ENCODE peak calls at places on chromosomes 6 and 20, in seven cellular contexts. One of them, this sample, is unnamed.

GRCh38 chr6:2168480-2168879 is 76.9 kb downstream of the GMDS start:
- DNase-seq in A549: no peak
- DNase-seq in H1: no peak
- DNase-seq in IMR-90: peak; percentile 44
- DNase-seq in HCT116: no peak
- DNase-seq in HepG2: no peak
- DNase-seq in SK-N-SH: no peak
- DNase-seq in this sample: no peak

GRCh38 chr6:151179321-151179720 is 60.4 kb upstream of the AKAP12 start:
- DNase-seq in A549: no peak
- DNase-seq in H1: no peak
- DNase-seq in IMR-90: peak; percentile 80
- DNase-seq in HCT116: no peak
- DNase-seq in HepG2: no peak
- DNase-seq in SK-N-SH: no peak
- DNase-seq in this sample: no peak

GRCh38 chr6:79872986-79873385 is 74.4 kb downstream of the ELOVL4 start:
- DNase-seq in A549: no peak
- DNase-seq in H1: no peak
- DNase-seq in IMR-90: peak; percentile 64
- DNase-seq in HCT116: no peak
- DNase-seq in HepG2: no peak
- DNase-seq in SK-N-SH: no peak
- DNase-seq in this sample: no peak

GRCh38 chr6:33776764-33777163 is 12.2 kb downstream of the LEMD2 start:
- DNase-seq in A549: no peak
- DNase-seq in H1: no peak
- DNase-seq in IMR-90: no peak
- DNase-seq in HCT116: no peak
- DNase-seq in HepG2: no peak
- DNase-seq in SK-N-SH: no peak
- DNase-seq in this sample: no peak

GRCh38 chr20:63080811-63081210 is 74.0 kb upstream of the BHLHE23 start:
- DNase-seq in A549: no peak
- DNase-seq in H1: no peak
- DNase-seq in IMR-90: no peak
- DNase-seq in HCT116: no peak
- DNase-seq in HepG2: no peak
- DNase-seq in SK-N-SH: no peak
- DNase-seq in this sample: no peak

GRCh38 chr6:163814494-163815364 is 400.2 kb downstream of the QKI start:
- DNase-seq in A549: peak; percentile 25
- DNase-seq in H1: no peak
- DNase-seq in IMR-90: peak; percentile 88
- DNase-seq in HCT116: no peak
- DNase-seq in HepG2: no peak
- DNase-seq in SK-N-SH: no peak
- DNase-seq in this sample: peak; percentile 20

GRCh38 chr6:154974485-154975149 is 20.5 kb upstream of the TIAM2 start:
- DNase-seq in A549: no peak
- DNase-seq in H1: peak; percentile 79
- DNase-seq in IMR-90: no peak
- DNase-seq in HCT116: no peak
- DNase-seq in HepG2: no peak
- DNase-seq in SK-N-SH: no peak
- DNase-seq in this sample: no peak

GRCh38 chr6:116531675-116532570 is 13.6 kb downstream of the TRAPPC3L start:
- DNase-seq in A549: peak; percentile 28
- DNase-seq in H1: peak; percentile 79
- DNase-seq in IMR-90: peak; percentile 82
- DNase-seq in HCT116: peak; percentile 60
- DNase-seq in HepG2: peak; percentile 66
- DNase-seq in SK-N-SH: peak; percentile 56
- DNase-seq in this sample: peak; percentile 63

GRCh38 chr20:48846516-48847492 is 19.0 kb upstream of the PREX1 start:
- DNase-seq in A549: no peak
- DNase-seq in H1: peak; percentile 72
- DNase-seq in IMR-90: no peak
- DNase-seq in HCT116: no peak
- DNase-seq in HepG2: no peak
- DNase-seq in SK-N-SH: peak; percentile 55
- DNase-seq in this sample: peak; percentile 26

GRCh38 chr6:148263010-148263409 is 79.6 kb upstream of the SASH1 start:
- DNase-seq in A549: no peak
- DNase-seq in H1: no peak
- DNase-seq in IMR-90: no peak
- DNase-seq in HCT116: no peak
- DNase-seq in HepG2: no peak
- DNase-seq in SK-N-SH: no peak
- DNase-seq in this sample: no peak

GRCh38 chr20:11917663-11918062 is at the start of gene BTBD3:
- DNase-seq in A549: no peak
- DNase-seq in H1: no peak
- DNase-seq in IMR-90: peak; percentile 79
- DNase-seq in HCT116: no peak
- DNase-seq in HepG2: no peak
- DNase-seq in SK-N-SH: peak; percentile 39
- DNase-seq in this sample: no peak

GRCh38 chr6:43338243-43338642 is 29.6 kb upstream of the CRIP3 start:
- DNase-seq in A549: no peak
- DNase-seq in H1: no peak
- DNase-seq in IMR-90: no peak
- DNase-seq in HCT116: no peak
- DNase-seq in HepG2: no peak
- DNase-seq in SK-N-SH: no peak
- DNase-seq in this sample: no peak

GRCh38 chr6:145669627-145670034 is 65.7 kb downstream of the EPM2A start:
- DNase-seq in A549: no peak
- DNase-seq in H1: no peak
- DNase-seq in IMR-90: peak; percentile 86
- DNase-seq in HCT116: no peak
- DNase-seq in HepG2: no peak
- DNase-seq in SK-N-SH: no peak
- DNase-seq in this sample: no peak

GRCh38 chr6:42629845-42630244 is 66.0 kb downstream of the UBR2 start:
- DNase-seq in A549: no peak
- DNase-seq in H1: no peak
- DNase-seq in IMR-90: no peak
- DNase-seq in HCT116: no peak
- DNase-seq in HepG2: no peak
- DNase-seq in SK-N-SH: no peak
- DNase-seq in this sample: no peak

GRCh38 chr6:113416166-113416565 is 441.0 kb upstream of the MARCKS start:
- DNase-seq in A549: no peak
- DNase-seq in H1: no peak
- DNase-seq in IMR-90: peak; percentile 35
- DNase-seq in HCT116: no peak
- DNase-seq in HepG2: no peak
- DNase-seq in SK-N-SH: no peak
- DNase-seq in this sample: no peak

GRCh38 chr20:9024596-9024995 is 44.3 kb upstream of the PLCB4 start:
- DNase-seq in A549: no peak
- DNase-seq in H1: no peak
- DNase-seq in IMR-90: no peak
- DNase-seq in HCT116: no peak
- DNase-seq in HepG2: no peak
- DNase-seq in SK-N-SH: no peak
- DNase-seq in this sample: no peak

GRCh38 chr20:9027626-9028025 is 41.3 kb upstream of the PLCB4 start:
- DNase-seq in A549: no peak
- DNase-seq in H1: no peak
- DNase-seq in IMR-90: peak; percentile 52
- DNase-seq in HCT116: no peak
- DNase-seq in HepG2: no peak
- DNase-seq in SK-N-SH: no peak
- DNase-seq in this sample: no peak

GRCh38 chr20:9028419-9028818 is 40.5 kb upstream of the PLCB4 start:
- DNase-seq in A549: no peak
- DNase-seq in H1: no peak
- DNase-seq in IMR-90: peak; percentile 68
- DNase-seq in HCT116: no peak
- DNase-seq in HepG2: no peak
- DNase-seq in SK-N-SH: no peak
- DNase-seq in this sample: no peak

GRCh38 chr20:9024996-9025395 is 43.9 kb upstream of the PLCB4 start:
- DNase-seq in A549: no peak
- DNase-seq in H1: no peak
- DNase-seq in IMR-90: no peak
- DNase-seq in HCT116: no peak
- DNase-seq in HepG2: no peak
- DNase-seq in SK-N-SH: no peak
- DNase-seq in this sample: no peak

DNA sequence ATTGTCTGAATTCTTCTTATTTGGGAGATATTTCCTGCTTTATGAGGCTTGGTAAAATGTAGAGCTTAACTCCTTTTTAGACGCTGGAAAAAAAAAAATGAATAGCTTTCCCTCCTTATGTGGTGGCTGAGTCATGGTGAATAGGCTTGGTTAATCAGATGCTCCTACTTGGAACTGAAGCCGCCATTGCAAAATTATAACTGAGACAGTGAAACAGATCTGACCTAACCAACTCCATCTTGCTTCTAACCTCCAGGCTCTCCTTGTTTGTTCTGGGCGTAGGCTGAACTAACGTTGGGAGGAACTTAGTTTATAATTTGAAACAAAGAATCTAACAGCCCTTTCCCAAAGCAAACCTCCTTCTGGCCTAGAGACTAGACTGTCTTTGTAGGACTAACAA is 43.2 kb upstream of the PLCB4 start:
- DNase-seq in A549: peak; percentile 28
- DNase-seq in H1: no peak
- DNase-seq in IMR-90: peak; percentile 88
- DNase-seq in HCT116: no peak
- DNase-seq in HepG2: no peak
- DNase-seq in SK-N-SH: no peak
- DNase-seq in this sample: peak; percentile 23
- TF ChIP-seq RAD21 in A549: no peak
- TF ChIP-seq RAD21 in H1: no peak
- TF ChIP-seq RAD21 in IMR-90: no peak
- TF ChIP-seq RAD21 in HCT116: no peak
- TF ChIP-seq RAD21 in HepG2: no peak
- TF ChIP-seq RAD21 in SK-N-SH: no peak
- TF ChIP-seq RAD21 in this sample: no peak

DNA sequence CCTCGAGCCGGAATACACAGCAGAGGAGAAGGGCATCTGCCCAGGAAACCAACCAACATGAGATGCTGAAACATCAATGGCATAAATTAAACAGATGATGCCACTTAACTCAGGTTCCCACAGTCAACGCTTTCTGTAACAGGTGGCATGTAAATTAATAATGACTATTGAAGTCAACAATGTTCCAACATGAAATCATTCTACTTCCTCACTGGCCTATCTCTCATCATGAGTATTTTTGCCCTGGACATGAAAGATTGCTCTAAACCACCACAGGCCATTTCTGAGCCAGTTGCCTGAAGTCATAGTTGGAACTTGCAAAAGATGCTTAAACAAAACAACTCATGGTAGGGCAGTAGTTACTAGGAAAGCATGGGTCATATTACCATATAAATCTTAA is 397.9 kb upstream of the JARID2 start:
- DNase-seq in A549: no peak
- DNase-seq in H1: no peak
- DNase-seq in IMR-90: peak; percentile 78
- DNase-seq in HCT116: no peak
- DNase-seq in HepG2: no peak
- DNase-seq in SK-N-SH: no peak
- DNase-seq in this sample: no peak
- TF ChIP-seq RAD21 in A549: no peak
- TF ChIP-seq RAD21 in H1: no peak
- TF ChIP-seq RAD21 in IMR-90: no peak
- TF ChIP-seq RAD21 in HCT116: no peak
- TF ChIP-seq RAD21 in HepG2: no peak
- TF ChIP-seq RAD21 in SK-N-SH: no peak
- TF ChIP-seq RAD21 in this sample: no peak

DNA sequence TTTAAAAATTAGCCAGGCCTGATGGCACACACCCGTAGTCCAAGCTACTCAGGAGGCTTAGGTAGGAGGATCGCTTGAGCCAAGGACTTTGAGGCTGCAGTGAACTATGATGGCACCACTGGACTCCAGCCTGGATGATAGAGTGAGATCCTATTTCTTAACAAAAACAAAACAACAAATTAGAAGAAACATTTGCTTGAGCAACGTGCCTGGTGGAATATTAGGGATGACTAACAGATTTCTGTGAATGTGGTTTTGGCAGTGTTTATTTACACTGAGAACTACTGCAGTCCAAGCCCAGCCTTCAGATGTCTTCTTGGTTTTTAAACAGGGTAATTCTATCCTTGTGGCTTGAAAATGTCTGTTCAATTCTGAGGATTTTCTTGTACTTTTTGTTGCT is 9.2 kb downstream of the PPP1R3G start:
- DNase-seq in A549: no peak
- DNase-seq in H1: no peak
- DNase-seq in IMR-90: peak; percentile 98
- DNase-seq in HCT116: no peak
- DNase-seq in HepG2: no peak
- DNase-seq in SK-N-SH: no peak
- DNase-seq in this sample: no peak
- TF ChIP-seq RAD21 in A549: no peak
- TF ChIP-seq RAD21 in H1: no peak
- TF ChIP-seq RAD21 in IMR-90: no peak
- TF ChIP-seq RAD21 in HCT116: no peak
- TF ChIP-seq RAD21 in HepG2: no peak
- TF ChIP-seq RAD21 in SK-N-SH: no peak
- TF ChIP-seq RAD21 in this sample: no peak

GRCh38 chr20:57104113-57104512 is 162.3 kb downstream of the BMP7 start:
- DNase-seq in A549: no peak
- DNase-seq in H1: no peak
- DNase-seq in IMR-90: no peak
- DNase-seq in HCT116: no peak
- DNase-seq in HepG2: no peak
- DNase-seq in SK-N-SH: no peak
- DNase-seq in this sample: no peak
- TF ChIP-seq RAD21 in A549: no peak
- TF ChIP-seq RAD21 in H1: no peak
- TF ChIP-seq RAD21 in IMR-90: no peak
- TF ChIP-seq RAD21 in HCT116: no peak
- TF ChIP-seq RAD21 in HepG2: no peak
- TF ChIP-seq RAD21 in SK-N-SH: no peak
- TF ChIP-seq RAD21 in this sample: no peak

DNA sequence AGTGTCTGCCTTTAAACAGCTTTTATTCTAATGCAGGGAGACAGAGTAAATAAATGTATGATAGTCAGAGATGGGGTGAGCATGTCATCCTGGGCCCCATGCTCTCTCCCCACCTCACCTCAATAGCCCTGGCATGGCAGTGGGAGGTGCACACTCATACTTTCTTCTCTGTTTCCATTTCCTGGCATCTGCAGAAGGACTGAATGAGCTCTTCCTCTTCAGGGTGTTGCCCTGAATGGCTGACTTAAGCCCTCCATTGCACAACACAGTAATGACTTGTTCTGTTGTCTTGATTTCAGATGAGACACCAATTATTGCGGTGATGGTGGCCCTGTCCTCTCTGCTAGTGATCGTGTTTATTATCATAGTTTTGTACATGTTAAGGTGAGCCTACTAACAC is 57.0 kb upstream of the GNRH2 start:
- DNase-seq in A549: no peak
- DNase-seq in H1: no peak
- DNase-seq in IMR-90: peak; percentile 33
- DNase-seq in HCT116: no peak
- DNase-seq in HepG2: no peak
- DNase-seq in SK-N-SH: no peak
- DNase-seq in this sample: no peak
- TF ChIP-seq RAD21 in A549: no peak
- TF ChIP-seq RAD21 in H1: no peak
- TF ChIP-seq RAD21 in IMR-90: no peak
- TF ChIP-seq RAD21 in HCT116: no peak
- TF ChIP-seq RAD21 in HepG2: no peak
- TF ChIP-seq RAD21 in SK-N-SH: no peak
- TF ChIP-seq RAD21 in this sample: no peak

This sample was measured in K562.